ENCODE peak calls at places on chromosome 20, in six cellular contexts. One of them, this sample, is unnamed.

GRCh38 chr20:20710847-20711315 is 1.6 kb downstream of the RALGAPA2 start:
- DNase-seq in neural progenitor cell: no peak
- DNase-seq in spleen: no peak
- DNase-seq in AG04449: no peak
- DNase-seq in AG10803: no peak
- DNase-seq in fibroblast of pulmonary artery: no peak
- DNase-seq in this sample: peak; percentile 36

GRCh38 chr20:25984933-25985332 is 288.3 kb upstream of the ZNF337 start:
- DNase-seq in neural progenitor cell: no peak
- DNase-seq in spleen: peak; percentile 75
- DNase-seq in AG04449: no peak
- DNase-seq in AG10803: peak; percentile 46
- DNase-seq in fibroblast of pulmonary artery: peak; percentile 81
- DNase-seq in this sample: no peak

GRCh38 chr20:1816384-1817381 is 78.5 kb upstream of the SIRPA start:
- DNase-seq in neural progenitor cell: peak; percentile 51
- DNase-seq in spleen: no peak
- DNase-seq in AG04449: peak; percentile 58
- DNase-seq in AG10803: peak; percentile 98
- DNase-seq in fibroblast of pulmonary artery: peak; percentile 85
- DNase-seq in this sample: no peak

GRCh38 chr20:6886065-6886729 is 118.7 kb downstream of the BMP2 start:
- DNase-seq in neural progenitor cell: peak; percentile 79
- DNase-seq in spleen: no peak
- DNase-seq in AG04449: no peak
- DNase-seq in AG10803: no peak
- DNase-seq in fibroblast of pulmonary artery: no peak
- DNase-seq in this sample: peak; percentile 22

GRCh38 chr20:56628015-56628872 is 862 bp upstream of the TFAP2C start:
- DNase-seq in neural progenitor cell: peak; percentile 83
- DNase-seq in spleen: no peak
- DNase-seq in AG04449: no peak
- DNase-seq in AG10803: no peak
- DNase-seq in fibroblast of pulmonary artery: no peak
- DNase-seq in this sample: no peak

GRCh38 chr20:5164645-5165399 is 38.0 kb downstream of the CDS2 start:
- DNase-seq in neural progenitor cell: no peak
- DNase-seq in spleen: no peak
- DNase-seq in AG04449: no peak
- DNase-seq in AG10803: no peak
- DNase-seq in fibroblast of pulmonary artery: no peak
- DNase-seq in this sample: no peak

GRCh38 chr20:20237093-20237959 is 130.6 kb upstream of the INSM1 start:
- DNase-seq in neural progenitor cell: peak; percentile 75
- DNase-seq in spleen: no peak
- DNase-seq in AG04449: no peak
- DNase-seq in AG10803: peak; percentile 29
- DNase-seq in fibroblast of pulmonary artery: peak; percentile 47
- DNase-seq in this sample: peak; percentile 2

GRCh38 chr20:59627298-59627697 is 23.0 kb downstream of the PHACTR3 start:
- DNase-seq in neural progenitor cell: no peak
- DNase-seq in spleen: no peak
- DNase-seq in AG04449: no peak
- DNase-seq in AG10803: no peak
- DNase-seq in fibroblast of pulmonary artery: no peak
- DNase-seq in this sample: no peak

GRCh38 chr20:36717657-36718056 is 28.2 kb downstream of the NDRG3 start:
- DNase-seq in neural progenitor cell: peak; percentile 50
- DNase-seq in spleen: no peak
- DNase-seq in AG04449: no peak
- DNase-seq in AG10803: peak; percentile 9
- DNase-seq in fibroblast of pulmonary artery: peak; percentile 10
- DNase-seq in this sample: no peak

GRCh38 chr20:1992359-1992758 is 1.5 kb downstream of the PDYN start:
- DNase-seq in neural progenitor cell: no peak
- DNase-seq in spleen: no peak
- DNase-seq in AG04449: no peak
- DNase-seq in AG10803: no peak
- DNase-seq in fibroblast of pulmonary artery: no peak
- DNase-seq in this sample: no peak

GRCh38 chr20:24402234-24402633 is 67.2 kb upstream of the SYNDIG1 start:
- DNase-seq in neural progenitor cell: no peak
- DNase-seq in spleen: no peak
- DNase-seq in AG04449: no peak
- DNase-seq in AG10803: no peak
- DNase-seq in fibroblast of pulmonary artery: no peak
- DNase-seq in this sample: no peak

GRCh38 chr20:57663681-57664451 is 43.6 kb upstream of the ZBP1 start:
- DNase-seq in neural progenitor cell: no peak
- DNase-seq in spleen: peak; percentile 71
- DNase-seq in AG04449: no peak
- DNase-seq in AG10803: no peak
- DNase-seq in fibroblast of pulmonary artery: no peak
- DNase-seq in this sample: no peak

GRCh38 chr20:24543741-24544140 is 74.3 kb downstream of the SYNDIG1 start:
- DNase-seq in neural progenitor cell: no peak
- DNase-seq in spleen: no peak
- DNase-seq in AG04449: no peak
- DNase-seq in AG10803: no peak
- DNase-seq in fibroblast of pulmonary artery: no peak
- DNase-seq in this sample: no peak

GRCh38 chr20:35603695-35604443 is 11.8 kb upstream of the SPAG4 start:
- DNase-seq in neural progenitor cell: no peak
- DNase-seq in spleen: peak; percentile 20
- DNase-seq in AG04449: no peak
- DNase-seq in AG10803: no peak
- DNase-seq in fibroblast of pulmonary artery: no peak
- DNase-seq in this sample: no peak

GRCh38 chr20:64115171-64115911 is 8.0 kb upstream of the NPBWR2 start:
- DNase-seq in neural progenitor cell: no peak
- DNase-seq in spleen: peak; percentile 61
- DNase-seq in AG04449: no peak
- DNase-seq in AG10803: no peak
- DNase-seq in fibroblast of pulmonary artery: no peak
- DNase-seq in this sample: no peak

GRCh38 chr20:22717466-22717865 is 133.1 kb upstream of the FOXA2 start:
- DNase-seq in neural progenitor cell: no peak
- DNase-seq in spleen: no peak
- DNase-seq in AG04449: no peak
- DNase-seq in AG10803: no peak
- DNase-seq in fibroblast of pulmonary artery: peak; percentile 65
- DNase-seq in this sample: no peak

GRCh38 chr20:31815408-31816188 is 3.6 kb upstream of the MYLK2 start:
- DNase-seq in neural progenitor cell: no peak
- DNase-seq in spleen: no peak
- DNase-seq in AG04449: no peak
- DNase-seq in AG10803: peak; percentile 43
- DNase-seq in fibroblast of pulmonary artery: peak; percentile 47
- DNase-seq in this sample: no peak

GRCh38 chr20:9590189-9590588 is 75.8 kb downstream of the LAMP5 start:
- DNase-seq in neural progenitor cell: no peak
- DNase-seq in spleen: no peak
- DNase-seq in AG04449: no peak
- DNase-seq in AG10803: peak; percentile 22
- DNase-seq in fibroblast of pulmonary artery: peak; percentile 1
- DNase-seq in this sample: peak; percentile 22

GRCh38 chr20:24151621-24152020 is 163.0 kb upstream of the GGTLC1 start:
- DNase-seq in neural progenitor cell: no peak
- DNase-seq in spleen: no peak
- DNase-seq in AG04449: no peak
- DNase-seq in AG10803: no peak
- DNase-seq in fibroblast of pulmonary artery: no peak
- DNase-seq in this sample: no peak

GRCh38 chr20:53922901-53923314 is 147.5 kb downstream of the BCAS1 start:
- DNase-seq in neural progenitor cell: no peak
- DNase-seq in spleen: no peak
- DNase-seq in AG04449: no peak
- DNase-seq in AG10803: peak; percentile 55
- DNase-seq in fibroblast of pulmonary artery: no peak
- DNase-seq in this sample: no peak

GRCh38 chr20:14865169-14865568 is 527.8 kb upstream of the FLRT3 start:
- DNase-seq in neural progenitor cell: no peak
- DNase-seq in spleen: no peak
- DNase-seq in AG04449: no peak
- DNase-seq in AG10803: no peak
- DNase-seq in fibroblast of pulmonary artery: peak; percentile 5
- DNase-seq in this sample: no peak

GRCh38 chr20:61117725-61118124 is 134.3 kb upstream of the CDH4 start:
- DNase-seq in neural progenitor cell: no peak
- DNase-seq in spleen: no peak
- DNase-seq in AG04449: peak; percentile 41
- DNase-seq in AG10803: peak; percentile 56
- DNase-seq in fibroblast of pulmonary artery: no peak
- DNase-seq in this sample: peak; percentile 3

GRCh38 chr20:17896247-17896723 is 72.3 kb downstream of the SNX5 start:
- DNase-seq in neural progenitor cell: no peak
- DNase-seq in spleen: no peak
- DNase-seq in AG04449: no peak
- DNase-seq in AG10803: no peak
- DNase-seq in fibroblast of pulmonary artery: no peak
- DNase-seq in this sample: no peak

GRCh38 chr20:52896348-52896747 is 75.8 kb upstream of the TSHZ2 start:
- DNase-seq in neural progenitor cell: no peak
- DNase-seq in spleen: no peak
- DNase-seq in AG04449: no peak
- DNase-seq in AG10803: no peak
- DNase-seq in fibroblast of pulmonary artery: no peak
- DNase-seq in this sample: no peak

GRCh38 chr20:52899221-52899620 is 72.9 kb upstream of the TSHZ2 start:
- DNase-seq in neural progenitor cell: no peak
- DNase-seq in spleen: no peak
- DNase-seq in AG04449: no peak
- DNase-seq in AG10803: no peak
- DNase-seq in fibroblast of pulmonary artery: no peak
- DNase-seq in this sample: no peak

GRCh38 chr20:52893498-52893897 is 78.7 kb upstream of the TSHZ2 start:
- DNase-seq in neural progenitor cell: no peak
- DNase-seq in spleen: no peak
- DNase-seq in AG04449: no peak
- DNase-seq in AG10803: no peak
- DNase-seq in fibroblast of pulmonary artery: no peak
- DNase-seq in this sample: no peak

GRCh38 chr20:52892023-52892422 is 80.1 kb upstream of the TSHZ2 start:
- DNase-seq in neural progenitor cell: no peak
- DNase-seq in spleen: no peak
- DNase-seq in AG04449: no peak
- DNase-seq in AG10803: no peak
- DNase-seq in fibroblast of pulmonary artery: no peak
- DNase-seq in this sample: no peak

DNA sequence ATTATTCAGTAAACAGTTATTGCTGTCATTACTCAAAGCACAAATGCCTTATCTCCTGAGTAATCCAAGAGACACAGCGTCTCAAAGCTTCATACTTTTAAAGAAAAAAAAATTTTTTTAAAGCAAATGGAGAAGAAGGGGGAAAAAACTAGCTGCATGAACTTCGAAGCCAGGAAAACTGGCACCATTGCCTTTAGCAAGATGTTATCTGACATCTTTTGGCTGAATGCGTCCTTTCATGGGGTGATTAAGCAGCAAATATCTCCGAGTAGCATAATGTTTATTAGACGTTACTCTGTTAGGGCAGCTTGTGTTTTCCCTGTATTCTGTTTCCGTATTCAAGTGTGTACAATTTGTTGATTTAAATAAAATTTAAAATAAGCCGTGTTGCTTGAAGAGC is 76.5 kb upstream of the TSHZ2 start:
- DNase-seq in neural progenitor cell: no peak
- DNase-seq in spleen: no peak
- DNase-seq in AG04449: no peak
- DNase-seq in AG10803: no peak
- DNase-seq in fibroblast of pulmonary artery: no peak
- DNase-seq in this sample: no peak
- H3K4me3 ChIP-seq in neural progenitor cell: no peak overlapping the region
- H3K4me3 ChIP-seq in spleen: no peak overlapping the region
- H3K4me3 ChIP-seq in AG04449: no peak overlapping the region
- H3K4me3 ChIP-seq in AG10803: no peak overlapping the region
- H3K4me3 ChIP-seq in fibroblast of pulmonary artery: no peak overlapping the region
- H3K4me3 ChIP-seq in this sample: no peak overlapping the region

DNA sequence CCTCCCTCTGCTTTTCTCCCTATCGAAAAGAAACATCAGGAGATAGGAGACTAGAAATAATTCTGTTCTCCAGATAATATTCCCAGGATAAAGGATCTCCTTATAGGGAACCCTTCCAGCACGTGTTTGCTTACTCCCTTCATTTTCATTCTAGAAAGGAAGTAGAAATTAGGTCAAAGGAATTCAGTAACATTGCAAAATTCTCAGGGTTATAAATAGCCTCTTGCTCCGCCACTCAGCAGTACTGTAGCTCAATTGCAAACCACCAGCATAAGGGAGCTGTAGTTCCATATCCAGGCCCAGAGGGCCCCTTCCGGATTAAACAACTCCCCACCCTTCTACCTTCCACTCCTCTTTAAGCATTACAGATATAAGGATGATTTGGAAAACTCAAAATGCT is 6.2 kb downstream of the ELMO2 start:
- DNase-seq in neural progenitor cell: no peak
- DNase-seq in spleen: no peak
- DNase-seq in AG04449: no peak
- DNase-seq in AG10803: peak; percentile 82
- DNase-seq in fibroblast of pulmonary artery: peak; percentile 87
- DNase-seq in this sample: no peak
- TF ChIP-seq CTCF in neural progenitor cell: no peak
- TF ChIP-seq CTCF in spleen: no peak
- TF ChIP-seq CTCF in AG04449: no peak
- TF ChIP-seq CTCF in AG10803: peak; percentile 21
- TF ChIP-seq CTCF in fibroblast of pulmonary artery: no peak
- TF ChIP-seq CTCF in this sample: no peak

GRCh38 chr20:45372646-45373352 is 5.3 kb downstream of the TP53TG5 start:
- DNase-seq in neural progenitor cell: peak; percentile 51
- DNase-seq in spleen: peak; percentile 82
- DNase-seq in AG04449: no peak
- DNase-seq in AG10803: peak; percentile 16
- DNase-seq in fibroblast of pulmonary artery: no peak
- DNase-seq in this sample: no peak
- H3K4me3 ChIP-seq in neural progenitor cell: no peak overlapping the region
- H3K4me3 ChIP-seq in spleen: peak overlapping the region; percentile 48
- H3K4me3 ChIP-seq in AG04449: no peak overlapping the region
- H3K4me3 ChIP-seq in AG10803: no peak overlapping the region
- H3K4me3 ChIP-seq in fibroblast of pulmonary artery: peak overlapping the region; percentile 54
- H3K4me3 ChIP-seq in this sample: peak overlapping the region; percentile 40

DNA sequence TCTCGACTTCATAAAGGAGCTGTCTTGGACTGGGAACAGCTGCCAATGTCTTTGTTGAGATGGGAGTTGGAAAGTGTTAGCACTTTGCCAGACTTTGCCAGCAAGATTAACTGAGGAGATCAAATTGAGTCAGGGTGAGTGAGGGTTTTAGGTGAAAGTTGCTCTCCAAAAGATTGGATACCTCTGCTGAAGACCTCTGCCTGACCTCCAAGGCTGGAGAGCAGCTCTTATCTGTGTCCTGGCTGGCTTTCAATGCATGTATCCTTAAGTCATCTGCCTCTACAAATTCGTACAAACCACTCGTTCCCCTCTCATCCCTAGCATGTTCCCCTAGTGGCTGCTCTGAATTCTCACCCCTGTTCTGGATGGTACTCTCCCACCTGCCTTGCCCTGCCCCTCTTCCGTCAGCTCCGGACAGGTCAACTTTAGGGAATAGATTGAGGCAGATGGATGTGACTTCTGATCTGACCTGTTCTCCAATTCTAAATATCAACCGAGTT is at the start of gene EFCAB8:
- DNase-seq in neural progenitor cell: peak; percentile 25
- DNase-seq in spleen: no peak
- DNase-seq in AG04449: no peak
- DNase-seq in AG10803: no peak
- DNase-seq in fibroblast of pulmonary artery: no peak
- DNase-seq in this sample: no peak
- TF ChIP-seq CTCF in neural progenitor cell: peak; percentile 32
- TF ChIP-seq CTCF in spleen: no peak
- TF ChIP-seq CTCF in AG04449: no peak
- TF ChIP-seq CTCF in AG10803: no peak
- TF ChIP-seq CTCF in fibroblast of pulmonary artery: no peak
- TF ChIP-seq CTCF in this sample: no peak

GRCh38 chr20:62622877-62623487 is 19.3 kb upstream of the SLCO4A1 start:
- DNase-seq in neural progenitor cell: no peak
- DNase-seq in spleen: peak; percentile 86
- DNase-seq in AG04449: no peak
- DNase-seq in AG10803: no peak
- DNase-seq in fibroblast of pulmonary artery: no peak
- DNase-seq in this sample: no peak
- H3K4me3 ChIP-seq in neural progenitor cell: no peak overlapping the region
- H3K4me3 ChIP-seq in spleen: no peak overlapping the region
- H3K4me3 ChIP-seq in AG04449: no peak overlapping the region
- H3K4me3 ChIP-seq in AG10803: no peak overlapping the region
- H3K4me3 ChIP-seq in fibroblast of pulmonary artery: no peak overlapping the region
- H3K4me3 ChIP-seq in this sample: no peak overlapping the region